ENCODE peak calls at places on chromosome 12, in six cellular contexts. One of them, this sample, is unnamed. For H3K4me1 and H3K36me3, the result is how much of the 10 kb centered on the place peaks cover.

GRCh38 chr12:21499765-21500164 is 1.7 kb downstream of the RECQL start:
- DNase-seq in cardiac muscle cell: no peak
- DNase-seq in Peyer's patch: no peak
- DNase-seq in tibial nerve: no peak
- DNase-seq in heart left ventricle: no peak
- DNase-seq in CD8-positive, alpha-beta memory T cell: no peak
- DNase-seq in this sample: no peak

GRCh38 chr12:84911331-84912190 is 1.0 kb downstream of the SLC6A15 start:
- DNase-seq in Peyer's patch: peak
- DNase-seq in CD8-positive, alpha-beta memory T cell: no peak
- DNase-seq in tibial nerve: peak
- DNase-seq in cardiac muscle cell: peak
- DNase-seq in heart left ventricle: no peak
- DNase-seq in this sample: peak

GRCh38 chr12:67981236-67982164 is 7.7 kb upstream of the IFNG-AS1 start:
- DNase-seq in Peyer's patch: no peak
- DNase-seq in cardiac muscle cell: no peak
- DNase-seq in heart left ventricle: no peak
- DNase-seq in CD8-positive, alpha-beta memory T cell: no peak
- DNase-seq in tibial nerve: no peak
- DNase-seq in this sample: no peak

GRCh38 chr12:10672231-10672868 is 1.5 kb downstream of the STYK1 start:
- DNase-seq in heart left ventricle: no peak
- DNase-seq in CD8-positive, alpha-beta memory T cell: peak
- DNase-seq in cardiac muscle cell: no peak
- DNase-seq in tibial nerve: no peak
- DNase-seq in Peyer's patch: peak
- DNase-seq in this sample: peak

GRCh38 chr12:98595152-98595988 is 1.9 kb downstream of the SLC25A3 start:
- DNase-seq in cardiac muscle cell: no peak
- DNase-seq in tibial nerve: no peak
- DNase-seq in CD8-positive, alpha-beta memory T cell: peak
- DNase-seq in heart left ventricle: no peak
- DNase-seq in Peyer's patch: no peak
- DNase-seq in this sample: no peak

GRCh38 chr12:1918875-1919236 is 404 bp upstream of the CACNA2D4 start:
- DNase-seq in tibial nerve: no peak
- DNase-seq in Peyer's patch: peak
- DNase-seq in heart left ventricle: no peak
- DNase-seq in cardiac muscle cell: no peak
- DNase-seq in CD8-positive, alpha-beta memory T cell: no peak
- DNase-seq in this sample: no peak

GRCh38 chr12:132723015-132723763 is 12.5 kb downstream of the PGAM5 start:
- DNase-seq in CD8-positive, alpha-beta memory T cell: no peak
- DNase-seq in cardiac muscle cell: no peak
- DNase-seq in tibial nerve: no peak
- DNase-seq in Peyer's patch: no peak
- DNase-seq in heart left ventricle: peak
- DNase-seq in this sample: no peak

GRCh38 chr12:118346895-118347294 is 25.8 kb downstream of the TAOK3 start:
- DNase-seq in cardiac muscle cell: peak
- DNase-seq in Peyer's patch: no peak
- DNase-seq in CD8-positive, alpha-beta memory T cell: no peak
- DNase-seq in heart left ventricle: no peak
- DNase-seq in tibial nerve: no peak
- DNase-seq in this sample: no peak

GRCh38 chr12:108833355-108833733 is 24.0 kb downstream of the SSH1 start:
- DNase-seq in cardiac muscle cell: peak
- DNase-seq in heart left ventricle: no peak
- DNase-seq in Peyer's patch: no peak
- DNase-seq in CD8-positive, alpha-beta memory T cell: no peak
- DNase-seq in tibial nerve: no peak
- DNase-seq in this sample: no peak
- H3K4me1 ChIP-seq in cardiac muscle cell: under half
- H3K4me1 ChIP-seq in heart left ventricle: half or more
- H3K4me1 ChIP-seq in Peyer's patch: under half
- H3K4me1 ChIP-seq in CD8-positive, alpha-beta memory T cell: under half
- H3K4me1 ChIP-seq in tibial nerve: under half
- H3K4me1 ChIP-seq in this sample: under half

GRCh38 chr12:124334266-124334665 is 39.4 kb downstream of the RFLNA start:
- DNase-seq in tibial nerve: no peak
- DNase-seq in cardiac muscle cell: no peak
- DNase-seq in Peyer's patch: no peak
- DNase-seq in heart left ventricle: no peak
- DNase-seq in CD8-positive, alpha-beta memory T cell: no peak
- DNase-seq in this sample: no peak
- H3K36me3 ChIP-seq in tibial nerve: half or more
- H3K36me3 ChIP-seq in cardiac muscle cell: under half
- H3K36me3 ChIP-seq in Peyer's patch: half or more
- H3K36me3 ChIP-seq in heart left ventricle: half or more
- H3K36me3 ChIP-seq in CD8-positive, alpha-beta memory T cell: under half
- H3K36me3 ChIP-seq in this sample: under half

DNA sequence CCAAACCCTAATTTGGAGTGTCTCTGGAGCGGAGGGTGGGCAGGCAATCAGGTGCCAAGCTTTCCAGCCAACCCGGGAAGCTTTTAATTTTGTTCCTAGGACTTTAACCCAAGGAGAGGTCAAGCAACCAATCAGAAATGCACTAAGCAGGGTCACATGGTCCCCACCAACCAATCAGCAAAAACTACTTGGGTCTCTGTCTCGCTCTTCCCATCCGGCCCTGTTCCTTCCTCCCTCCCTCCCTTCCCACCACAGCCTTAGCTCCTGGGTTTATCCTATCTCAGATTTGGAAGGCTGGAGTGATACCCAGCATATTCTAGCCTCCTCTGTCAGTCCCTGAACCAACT is 7.3 kb downstream of the HOXC5 start:
- DNase-seq in heart left ventricle: no peak
- DNase-seq in CD8-positive, alpha-beta memory T cell: no peak
- DNase-seq in cardiac muscle cell: no peak
- DNase-seq in tibial nerve: peak
- DNase-seq in Peyer's patch: peak
- DNase-seq in this sample: no peak
- H3K4me3 ChIP-seq in heart left ventricle: no peak
- H3K4me3 ChIP-seq in CD8-positive, alpha-beta memory T cell: no peak
- H3K4me3 ChIP-seq in cardiac muscle cell: no peak
- H3K4me3 ChIP-seq in tibial nerve: no peak
- H3K4me3 ChIP-seq in Peyer's patch: no peak
- H3K4me3 ChIP-seq in this sample: no peak

GRCh38 chr12:11836282-11836963 is 186.9 kb downstream of the ETV6 start:
- DNase-seq in heart left ventricle: peak
- DNase-seq in CD8-positive, alpha-beta memory T cell: peak
- DNase-seq in Peyer's patch: peak
- DNase-seq in cardiac muscle cell: no peak
- DNase-seq in tibial nerve: no peak
- DNase-seq in this sample: peak

GRCh38 chr12:11839093-11839641 is 189.7 kb downstream of the ETV6 start:
- DNase-seq in CD8-positive, alpha-beta memory T cell: no peak
- DNase-seq in tibial nerve: peak
- DNase-seq in heart left ventricle: peak
- DNase-seq in cardiac muscle cell: no peak
- DNase-seq in Peyer's patch: peak
- DNase-seq in this sample: peak

GRCh38 chr12:11836964-11837286 is 187.5 kb downstream of the ETV6 start:
- DNase-seq in cardiac muscle cell: no peak
- DNase-seq in CD8-positive, alpha-beta memory T cell: no peak
- DNase-seq in Peyer's patch: no peak
- DNase-seq in tibial nerve: no peak
- DNase-seq in heart left ventricle: no peak
- DNase-seq in this sample: no peak

GRCh38 chr12:11838403-11838802 is 188.9 kb downstream of the ETV6 start:
- DNase-seq in Peyer's patch: no peak
- DNase-seq in CD8-positive, alpha-beta memory T cell: no peak
- DNase-seq in cardiac muscle cell: no peak
- DNase-seq in tibial nerve: no peak
- DNase-seq in heart left ventricle: no peak
- DNase-seq in this sample: no peak

GRCh38 chr12:11837318-11837934 is 188.0 kb downstream of the ETV6 start:
- DNase-seq in CD8-positive, alpha-beta memory T cell: no peak
- DNase-seq in cardiac muscle cell: no peak
- DNase-seq in tibial nerve: no peak
- DNase-seq in heart left ventricle: no peak
- DNase-seq in Peyer's patch: no peak
- DNase-seq in this sample: no peak
- H3K4me1 ChIP-seq in CD8-positive, alpha-beta memory T cell: under half
- H3K4me1 ChIP-seq in cardiac muscle cell: under half
- H3K4me1 ChIP-seq in tibial nerve: under half
- H3K4me1 ChIP-seq in heart left ventricle: half or more
- H3K4me1 ChIP-seq in Peyer's patch: under half
- H3K4me1 ChIP-seq in this sample: under half

GRCh38 chr12:102781117-102781516 is 135.9 kb downstream of the PAH start:
- DNase-seq in CD8-positive, alpha-beta memory T cell: no peak
- DNase-seq in cardiac muscle cell: no peak
- DNase-seq in tibial nerve: no peak
- DNase-seq in Peyer's patch: no peak
- DNase-seq in heart left ventricle: no peak
- DNase-seq in this sample: peak
- H3K36me3 ChIP-seq in CD8-positive, alpha-beta memory T cell: under half
- H3K36me3 ChIP-seq in cardiac muscle cell: under half
- H3K36me3 ChIP-seq in tibial nerve: under half
- H3K36me3 ChIP-seq in Peyer's patch: under half
- H3K36me3 ChIP-seq in heart left ventricle: under half
- H3K36me3 ChIP-seq in this sample: under half